ENCODE peak calls at places on chromosomes 4 and X, in six cellular contexts. W is mesenchymal stem cell, N is H9, T is IMR-90, U is trophoblast cell, H is H1. V is an unnamed sample.

GRCh38 chrX:134457708-134458107 is 2.3 kb upstream of the HPRT1 start:
- DNase-seq in W (no peak), U (no peak), N (no peak), T (no peak), H (no peak), V (no peak)

GRCh38 chrX:150143721-150144440 is 205.6 kb upstream of the EOLA2 start:
- DNase-seq in H (no peak), N (no peak), T (no peak), W (no peak), U (no peak), V (no peak)

GRCh38 chr4:144399927-144400326 is 246.0 kb upstream of the HHIP start:
- DNase-seq in N (no peak), H (no peak), W (peak), T (peak), U (no peak), V (no peak)

GRCh38 chrX:44570524-44570923 is 27.9 kb upstream of the FUNDC1 start:
- DNase-seq in W (no peak), N (no peak), U (no peak), H (no peak), T (peak), V (no peak)

GRCh38 chr4:101019313-101019712 is 328.0 kb downstream of the PPP3CA start:
- DNase-seq in T (no peak), H (no peak), U (no peak), W (no peak), N (no peak), V (no peak)

GRCh38 chr4:110609044-110609750 is 13.7 kb downstream of the PITX2 start:
- DNase-seq in W (peak), N (no peak), H (no peak), U (no peak), T (no peak), V (no peak)

GRCh38 chrX:70494441-70494840 is 49.8 kb downstream of the DLG3 start:
- DNase-seq in W (no peak), N (no peak), H (no peak), T (peak), U (no peak), V (no peak)

GRCh38 chrX:43386872-43387271 is 269.2 kb upstream of the MAOA start:
- DNase-seq in W (no peak), U (no peak), T (no peak), N (no peak), H (no peak), V (no peak)

GRCh38 chrX:33592398-33592797 is 381.0 kb upstream of the DMD start:
- DNase-seq in T (no peak), W (no peak), N (no peak), U (no peak), H (no peak), V (no peak)

GRCh38 chr4:11669156-11669555 is 240.5 kb upstream of the HS3ST1 start:
- DNase-seq in H (no peak), W (peak), T (peak), U (peak), N (no peak), V (no peak)

GRCh38 chr4:52234539-52235174 is 183.6 kb downstream of the SPATA18 start:
- DNase-seq in H (no peak), W (peak), U (peak), T (peak), N (no peak), V (peak)

DNA sequence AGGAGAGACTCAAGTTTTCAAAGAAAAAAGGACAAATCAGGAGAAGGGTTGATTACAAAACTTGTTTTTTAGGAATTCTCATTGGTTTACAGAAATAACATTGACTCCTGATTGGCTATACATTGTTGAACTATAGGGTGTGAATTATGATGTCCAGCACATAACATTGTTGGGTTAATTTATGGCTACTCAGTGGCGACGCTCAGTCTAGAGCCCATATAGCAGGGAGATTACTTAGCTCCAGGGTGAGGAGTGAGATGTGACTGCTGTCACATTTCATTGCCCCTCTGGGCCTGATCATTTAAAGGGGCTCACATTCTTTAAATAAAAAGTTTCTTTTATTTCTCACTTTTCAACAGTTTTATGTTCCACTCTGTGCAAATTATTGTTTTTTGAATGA is 184.7 kb downstream of the SPATA18 start:
- DNase-seq in N (no peak), T (no peak), W (no peak), H (no peak), U (no peak), V (no peak)
- H4K8ac ChIP-seq in N (no peak), T (no peak), W (no peak), H (no peak), U (no peak), V (no peak)

GRCh38 chr4:1096841-1097240 is 16.5 kb downstream of the RNF212 start:
- DNase-seq in N (peak), W (no peak), T (no peak), H (no peak), U (no peak), V (no peak)
- H3K4ac ChIP-seq in N (no peak), W (no peak), T (no peak), H (no peak), U (no peak), V (no peak)

GRCh38 chr4:18297684-18298083 is 276.1 kb upstream of the LCORL start:
- DNase-seq in T (no peak), U (no peak), H (no peak), W (no peak), N (no peak), V (no peak)
- H2AFZ ChIP-seq in T (no peak), U (no peak), H (no peak), W (no peak), N (no peak), V (no peak)

DNA sequence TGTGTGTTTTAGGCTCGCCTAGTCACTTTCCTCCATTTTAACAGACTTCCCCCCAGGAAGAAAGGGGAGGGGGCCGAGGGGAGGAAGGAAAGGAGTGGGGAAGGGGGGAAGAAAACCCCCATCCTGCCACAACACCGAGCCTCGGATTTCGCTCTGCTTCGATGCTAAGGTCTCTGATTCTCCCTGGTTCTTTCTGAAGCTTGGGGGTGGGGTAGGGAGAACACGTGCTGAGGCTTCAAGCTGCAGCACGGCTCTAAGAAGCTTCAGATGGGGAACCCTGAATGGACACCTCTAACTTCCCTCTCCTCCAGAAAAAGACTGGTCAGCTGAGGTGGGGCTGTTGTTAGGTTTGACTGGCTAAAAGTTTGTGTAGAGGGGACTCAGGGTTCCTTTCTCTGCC is 61.8 kb downstream of the RHOH start:
- DNase-seq in T (no peak), H (no peak), N (no peak), W (no peak), U (no peak), V (no peak)
- H4K8ac ChIP-seq in T (no peak), H (peak), N (no peak), W (peak), U (peak), V (no peak)

DNA sequence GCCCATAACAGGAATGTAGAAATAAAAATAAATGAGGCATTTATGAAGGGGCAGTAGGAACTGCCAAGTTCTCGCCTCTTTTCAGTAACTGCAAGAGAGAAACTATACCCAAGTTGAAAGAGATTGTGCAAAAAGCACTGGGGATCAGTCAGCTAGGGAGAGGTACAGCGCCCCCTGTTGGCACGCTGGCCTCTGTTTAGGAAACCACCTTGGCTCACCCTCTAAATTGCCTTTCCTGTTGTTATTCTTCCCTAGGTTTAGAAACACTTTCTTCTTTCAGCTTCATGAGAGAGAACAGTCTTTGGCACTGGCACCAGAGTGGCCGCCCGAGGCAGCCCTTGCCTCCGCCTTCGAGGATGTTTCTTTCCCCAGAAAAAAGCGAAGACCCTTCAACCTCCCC is 348.5 kb downstream of the MID1IP1 start:
- DNase-seq in N (peak), H (no peak), T (peak), U (peak), W (peak), V (peak)
- H3K4ac ChIP-seq in N (no peak), H (no peak), T (no peak), U (no peak), W (no peak), V (no peak)

DNA sequence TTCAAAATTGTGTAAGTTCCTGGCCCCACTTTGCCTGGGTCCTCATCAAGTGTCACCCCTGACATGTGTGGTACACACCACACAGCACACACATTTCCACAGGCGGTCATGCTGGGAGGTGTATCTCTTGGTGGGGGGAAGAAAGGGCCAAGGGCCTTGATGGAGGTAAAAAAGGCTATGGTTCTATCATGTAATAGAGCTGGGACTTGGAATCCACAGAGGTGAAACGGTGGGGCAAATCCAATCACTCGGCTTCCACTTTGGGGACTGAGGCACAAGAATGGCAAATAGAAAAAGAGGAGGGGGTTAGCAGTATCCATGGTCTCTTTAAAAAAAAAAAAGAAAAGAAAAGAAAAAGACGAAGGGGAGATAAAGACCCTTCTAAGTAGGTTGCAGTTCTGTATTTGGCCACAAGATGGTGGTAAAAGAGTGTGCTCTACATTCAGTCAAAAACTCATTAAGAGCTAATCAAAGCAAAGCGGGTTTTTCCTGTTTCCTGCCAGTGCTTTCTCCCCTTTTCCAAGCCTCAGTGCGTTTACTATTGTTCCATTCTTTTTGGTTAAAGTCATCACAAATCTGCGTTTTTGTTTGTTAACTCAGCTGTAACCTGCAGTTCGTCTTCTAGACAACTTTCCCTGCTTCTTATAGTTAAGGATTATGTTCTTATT is 37.0 kb upstream of the ATP6AP2 start:
- DNase-seq in H (no peak), T (peak), W (peak), N (no peak), U (peak), V (peak)
- H2AFZ ChIP-seq in H (peak), T (no peak), W (no peak), N (no peak), U (no peak), V (peak)

DNA sequence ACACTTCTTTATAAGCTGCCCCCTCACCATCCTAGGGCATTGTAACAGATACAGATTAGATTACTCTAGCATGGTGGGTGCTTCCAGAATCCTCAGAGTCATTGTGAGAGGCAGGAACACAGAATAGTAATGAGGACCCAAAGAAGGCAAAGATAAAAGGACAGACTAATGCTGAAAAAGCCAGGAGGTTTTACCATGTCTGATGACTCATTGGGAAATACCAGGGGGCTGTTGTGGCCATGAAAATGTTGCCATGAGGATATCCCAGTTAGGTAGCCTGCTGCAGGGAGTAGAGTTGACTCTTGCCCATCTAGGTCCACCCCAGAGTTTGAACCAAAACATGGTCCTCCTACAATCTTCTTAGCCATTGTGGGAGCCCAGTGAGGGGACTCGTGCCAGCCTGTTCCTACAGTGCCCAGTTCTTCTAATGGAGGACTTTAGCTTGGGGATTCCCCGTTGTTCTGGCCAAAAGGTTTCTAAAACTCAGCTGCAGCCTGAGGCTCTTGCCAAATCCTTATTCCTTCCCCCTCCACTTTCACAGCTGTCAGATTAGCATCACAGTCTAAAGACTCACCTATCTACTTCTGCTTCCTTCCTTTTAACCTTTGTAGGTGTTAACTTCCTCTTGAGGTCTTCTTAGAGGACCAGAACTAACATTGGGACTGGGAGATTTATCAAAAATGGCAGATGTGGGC is 586.0 kb upstream of the AADAT start:
- DNase-seq in W (peak), T (peak), U (no peak), H (no peak), N (no peak), V (no peak)
- H4K8ac ChIP-seq in W (peak), T (no peak), U (no peak), H (no peak), N (no peak), V (no peak)

V was measured in neuronal stem cell.